ENCODE peak calls at places on chromosomes 6 and 20, in five cellular contexts. U is left cardiac atrium, A is esophagus muscularis mucosa, V is MM.1S, D is iris pigment epithelial cell. Q is an unnamed sample.

GRCh38 chr6:24078200-24078599 is 47.8 kb upstream of the NRSN1 start:
- DNase-seq in U (no peak), A (no peak), V (no peak), D (peak; percentile 1), Q (no peak)

GRCh38 chr6:24382220-24382540 is 20.6 kb upstream of the MRS2 start:
- DNase-seq in U (no peak), A (no peak), V (no peak), D (no peak), Q (no peak)

GRCh38 chr6:15036690-15037245 is 209.1 kb upstream of the JARID2 start:
- DNase-seq in U (peak; percentile 82), A (no peak), V (no peak), D (no peak), Q (peak; percentile 81)

GRCh38 chr6:142627474-142627873 is 317.5 kb downstream of the HIVEP2 start:
- DNase-seq in U (no peak), A (no peak), V (no peak), D (no peak), Q (no peak)

GRCh38 chr20:59603727-59604608 is at the start of gene PHACTR3:
- DNase-seq in U (no peak), A (no peak), V (no peak), D (no peak), Q (no peak)

GRCh38 chr6:74269601-74269860 is 573.5 kb downstream of the CD109 start:
- DNase-seq in U (no peak), A (no peak), V (no peak), D (no peak), Q (no peak)

GRCh38 chr6:151807513-151808330 is at the start of gene ESR1:
- DNase-seq in U (peak; percentile 29), A (no peak), V (peak; percentile 29), D (no peak), Q (no peak)

GRCh38 chr20:45897289-45897688 is 6.2 kb downstream of the CTSA start:
- DNase-seq in U (no peak), A (no peak), V (no peak), D (no peak), Q (no peak)

GRCh38 chr6:2203264-2203663 is 42.1 kb downstream of the GMDS start:
- DNase-seq in U (no peak), A (no peak), V (no peak), D (no peak), Q (no peak)

GRCh38 chr6:14655990-14656640 is 538.5 kb downstream of the CD83 start:
- DNase-seq in U (no peak), A (no peak), V (peak; percentile 49), D (no peak), Q (no peak)

GRCh38 chr20:760751-761417 is 7.4 kb downstream of the SLC52A3 start:
- DNase-seq in U (no peak), A (no peak), V (peak; percentile 51), D (peak; percentile 35), Q (no peak)

GRCh38 chr6:90416322-90416721 is 119.7 kb upstream of the BACH2 start:
- DNase-seq in U (no peak), A (no peak), V (no peak), D (no peak), Q (no peak)

GRCh38 chr20:43388267-43389081 is 69.2 kb upstream of the SRSF6 start:
- DNase-seq in U (peak; percentile 86), A (peak; percentile 94), V (no peak), D (no peak), Q (no peak)

GRCh38 chr6:135114355-135115145 is 59.9 kb upstream of the HBS1L start:
- DNase-seq in U (no peak), A (no peak), V (no peak), D (no peak), Q (no peak)

GRCh38 chr6:158972241-158973233 is 27.5 kb downstream of the RSPH3 start:
- DNase-seq in U (no peak), A (no peak), V (peak; percentile 34), D (peak; percentile 57), Q (peak; percentile 83)

GRCh38 chr20:63709149-63709527 is 1.3 kb downstream of the ZGPAT start:
- DNase-seq in U (no peak), A (no peak), V (no peak), D (no peak), Q (no peak)

GRCh38 chr6:158756126-158756525 is 63.0 kb downstream of the EZR start:
- DNase-seq in U (no peak), A (no peak), V (no peak), D (no peak), Q (no peak)

GRCh38 chr6:79868098-79868722 is 79.1 kb downstream of the ELOVL4 start:
- DNase-seq in U (no peak), A (no peak), V (peak; percentile 76), D (peak; percentile 69), Q (peak; percentile 18)

GRCh38 chr6:169976301-169977081 is 225.1 kb downstream of the ERMARD start:
- DNase-seq in U (no peak), A (no peak), V (no peak), D (no peak), Q (no peak)

GRCh38 chr6:31354248-31354647 is 2.7 kb downstream of the HLA-B start:
- DNase-seq in U (no peak), A (peak; percentile 1), V (no peak), D (no peak), Q (no peak)

GRCh38 chr20:22716824-22717351 is 132.5 kb upstream of the FOXA2 start:
- DNase-seq in U (no peak), A (peak; percentile 75), V (no peak), D (peak; percentile 41), Q (no peak)

GRCh38 chr6:98823428-98823827 is 10.9 kb upstream of the POU3F2 start:
- DNase-seq in U (no peak), A (no peak), V (no peak), D (no peak), Q (no peak)

GRCh38 chr6:133504761-133505160 is 263.6 kb downstream of the EYA4 start:
- DNase-seq in U (peak; percentile 24), A (no peak), V (no peak), D (no peak), Q (no peak)

GRCh38 chr6:83006270-83006905 is 59.3 kb downstream of the UBE3D start:
- DNase-seq in U (no peak), A (no peak), V (no peak), D (no peak), Q (no peak)

GRCh38 chr6:140711019-140711613 is 1336.7 kb upstream of the CITED2 start:
- DNase-seq in U (no peak), A (no peak), V (no peak), D (no peak), Q (peak; percentile 85)

GRCh38 chr6:98812220-98812619 is 22.2 kb upstream of the POU3F2 start:
- DNase-seq in U (no peak), A (no peak), V (no peak), D (no peak), Q (no peak)

GRCh38 chr20:25299801-25300200 is 51.9 kb downstream of the PYGB start:
- DNase-seq in U (no peak), A (no peak), V (peak; percentile 85), D (peak; percentile 48), Q (no peak)

Q was measured in NCI-H524 treated with DMSO at 0.1 percent for 48 hours.